ENCODE peak calls at places on chromosomes 16 and 17, in six cellular contexts. One of them, this sample, is unnamed.

GRCh38 chr16:67461600-67462278 is 19.2 kb downstream of the ATP6V0D1 start:
- DNase-seq in NCI-H460: no peak
- DNase-seq in nucleus accumbens: no peak
- DNase-seq in BJ: no peak
- DNase-seq in mesothelial cell of epicardium: no peak
- DNase-seq in NCI-H2081: no peak
- DNase-seq in this sample: no peak

GRCh38 chr16:72172105-72173034 is at the start of gene PMFBP1:
- DNase-seq in nucleus accumbens: peak; percentile 3
- DNase-seq in NCI-H2081: no peak
- DNase-seq in BJ: peak; percentile 26
- DNase-seq in NCI-H460: no peak
- DNase-seq in mesothelial cell of epicardium: no peak
- DNase-seq in this sample: peak; percentile 78

GRCh38 chr17:81329927-81330883 is 35.1 kb upstream of the SLC38A10 start:
- DNase-seq in nucleus accumbens: no peak
- DNase-seq in NCI-H460: no peak
- DNase-seq in mesothelial cell of epicardium: no peak
- DNase-seq in BJ: no peak
- DNase-seq in NCI-H2081: no peak
- DNase-seq in this sample: no peak

GRCh38 chr16:87288753-87289362 is 28.3 kb downstream of the C16orf95 start:
- DNase-seq in nucleus accumbens: no peak
- DNase-seq in NCI-H460: no peak
- DNase-seq in BJ: peak; percentile 94
- DNase-seq in NCI-H2081: no peak
- DNase-seq in mesothelial cell of epicardium: no peak
- DNase-seq in this sample: no peak

GRCh38 chr17:35708149-35708548 is 23.3 kb upstream of the RASL10B start:
- DNase-seq in nucleus accumbens: no peak
- DNase-seq in BJ: no peak
- DNase-seq in NCI-H460: no peak
- DNase-seq in mesothelial cell of epicardium: no peak
- DNase-seq in NCI-H2081: no peak
- DNase-seq in this sample: no peak

GRCh38 chr17:39485555-39485954 is 24.3 kb downstream of the CDK12 start:
- DNase-seq in NCI-H2081: no peak
- DNase-seq in BJ: peak; percentile 94
- DNase-seq in nucleus accumbens: no peak
- DNase-seq in NCI-H460: peak; percentile 37
- DNase-seq in mesothelial cell of epicardium: no peak
- DNase-seq in this sample: peak; percentile 94

GRCh38 chr17:80862978-80863377 is 128.7 kb upstream of the CHMP6 start:
- DNase-seq in NCI-H460: no peak
- DNase-seq in BJ: no peak
- DNase-seq in nucleus accumbens: no peak
- DNase-seq in mesothelial cell of epicardium: no peak
- DNase-seq in NCI-H2081: no peak
- DNase-seq in this sample: no peak

GRCh38 chr16:5206331-5206990 is 108.9 kb upstream of the EEF2KMT start:
- DNase-seq in BJ: no peak
- DNase-seq in nucleus accumbens: peak; percentile 10
- DNase-seq in mesothelial cell of epicardium: no peak
- DNase-seq in NCI-H2081: no peak
- DNase-seq in NCI-H460: no peak
- DNase-seq in this sample: no peak

GRCh38 chr17:27747462-27748359 is 52.6 kb downstream of the NOS2 start:
- DNase-seq in NCI-H2081: no peak
- DNase-seq in BJ: no peak
- DNase-seq in NCI-H460: no peak
- DNase-seq in mesothelial cell of epicardium: no peak
- DNase-seq in nucleus accumbens: no peak
- DNase-seq in this sample: no peak

GRCh38 chr17:3818786-3819185 is 17.8 kb upstream of the ITGAE start:
- DNase-seq in nucleus accumbens: no peak
- DNase-seq in BJ: no peak
- DNase-seq in NCI-H460: peak; percentile 26
- DNase-seq in NCI-H2081: no peak
- DNase-seq in mesothelial cell of epicardium: no peak
- DNase-seq in this sample: no peak

GRCh38 chr16:1830213-1830612 is 3.2 kb downstream of the FAHD1 start:
- DNase-seq in nucleus accumbens: no peak
- DNase-seq in mesothelial cell of epicardium: no peak
- DNase-seq in BJ: no peak
- DNase-seq in NCI-H2081: no peak
- DNase-seq in NCI-H460: no peak
- DNase-seq in this sample: no peak

GRCh38 chr16:16143038-16143763 is 80.1 kb downstream of the ABCC6 start:
- DNase-seq in nucleus accumbens: no peak
- DNase-seq in NCI-H2081: no peak
- DNase-seq in NCI-H460: peak; percentile 45
- DNase-seq in BJ: no peak
- DNase-seq in mesothelial cell of epicardium: no peak
- DNase-seq in this sample: no peak

GRCh38 chr16:19384656-19385055 is 33.0 kb upstream of the TMC5 start:
- DNase-seq in NCI-H2081: peak; percentile 13
- DNase-seq in NCI-H460: no peak
- DNase-seq in mesothelial cell of epicardium: no peak
- DNase-seq in nucleus accumbens: no peak
- DNase-seq in BJ: no peak
- DNase-seq in this sample: no peak

GRCh38 chr17:29115906-29116651 is 64.1 kb downstream of the MYO18A start:
- DNase-seq in mesothelial cell of epicardium: no peak
- DNase-seq in NCI-H460: peak; percentile 39
- DNase-seq in nucleus accumbens: peak; percentile 43
- DNase-seq in NCI-H2081: peak; percentile 58
- DNase-seq in BJ: no peak
- DNase-seq in this sample: no peak

GRCh38 chr16:17470871-17471744 is at the start of gene XYLT1:
- DNase-seq in mesothelial cell of epicardium: peak; percentile 68
- DNase-seq in BJ: peak; percentile 78
- DNase-seq in nucleus accumbens: peak; percentile 55
- DNase-seq in NCI-H2081: no peak
- DNase-seq in NCI-H460: peak; percentile 67
- DNase-seq in this sample: no peak

GRCh38 chr17:38970804-38971203 is 3.6 kb upstream of the FBXO47 start:
- DNase-seq in nucleus accumbens: no peak
- DNase-seq in NCI-H2081: no peak
- DNase-seq in BJ: no peak
- DNase-seq in mesothelial cell of epicardium: no peak
- DNase-seq in NCI-H460: no peak
- DNase-seq in this sample: no peak

GRCh38 chr16:4556580-4556979 is 440 bp downstream of the C16orf96 start:
- DNase-seq in NCI-H2081: no peak
- DNase-seq in nucleus accumbens: no peak
- DNase-seq in BJ: no peak
- DNase-seq in mesothelial cell of epicardium: no peak
- DNase-seq in NCI-H460: no peak
- DNase-seq in this sample: no peak

GRCh38 chr16:31402687-31403086 is 9.6 kb downstream of the ITGAD start:
- DNase-seq in BJ: no peak
- DNase-seq in nucleus accumbens: no peak
- DNase-seq in NCI-H460: no peak
- DNase-seq in NCI-H2081: no peak
- DNase-seq in mesothelial cell of epicardium: no peak
- DNase-seq in this sample: no peak

GRCh38 chr16:73154063-73154870 is 106.3 kb upstream of the ZFHX3 start:
- DNase-seq in NCI-H2081: no peak
- DNase-seq in nucleus accumbens: peak; percentile 42
- DNase-seq in NCI-H460: no peak
- DNase-seq in mesothelial cell of epicardium: no peak
- DNase-seq in BJ: no peak
- DNase-seq in this sample: no peak

GRCh38 chr16:79278506-79278905 is 322.0 kb downstream of the MAF start:
- DNase-seq in NCI-H460: no peak
- DNase-seq in NCI-H2081: no peak
- DNase-seq in BJ: no peak
- DNase-seq in mesothelial cell of epicardium: no peak
- DNase-seq in nucleus accumbens: no peak
- DNase-seq in this sample: no peak

GRCh38 chr16:566475-567361 is at the start of gene NHLRC4:
- DNase-seq in mesothelial cell of epicardium: no peak
- DNase-seq in NCI-H2081: peak; percentile 25
- DNase-seq in NCI-H460: peak; percentile 45
- DNase-seq in nucleus accumbens: no peak
- DNase-seq in BJ: no peak
- DNase-seq in this sample: no peak

GRCh38 chr17:62927083-62927482 is 39.0 kb upstream of the TANC2 start:
- DNase-seq in NCI-H460: no peak
- DNase-seq in NCI-H2081: no peak
- DNase-seq in nucleus accumbens: no peak
- DNase-seq in BJ: no peak
- DNase-seq in mesothelial cell of epicardium: no peak
- DNase-seq in this sample: no peak